ENCODE peak calls at places on chromosome 4, in eight cellular contexts. W is prostate gland, M is spleen, I is esophagus squamous epithelium, A is right lobe of liver, Y is endothelial cell of umbilical vein, P is tibial nerve, O is adrenal gland. F is an unnamed sample.

GRCh38 chr4:140497428-140497775 is 691 bp downstream of the MGAT4D start:
- DNase-seq in W (no peak), M (no peak), I (no peak), A (no peak), Y (no peak), P (no peak), O (no peak), F (no peak)

GRCh38 chr4:140641789-140642439 is 73.2 kb upstream of the UCP1 start:
- DNase-seq in W (peak; percentile 72), M (no peak), I (no peak), A (peak; percentile 85), Y (no peak), P (no peak), O (no peak), F (no peak)

GRCh38 chr4:56424697-56425514 is 10.5 kb downstream of the PPAT start:
- DNase-seq in W (peak; percentile 32), M (no peak), I (no peak), A (no peak), Y (peak; percentile 61), P (peak; percentile 74), O (peak; percentile 49), F (no peak)

GRCh38 chr4:164440196-164440595 is 313.7 kb upstream of the SMIM31 start:
- DNase-seq in W (no peak), M (no peak), I (no peak), A (no peak), Y (no peak), P (no peak), O (no peak), F (no peak)

GRCh38 chr4:54657194-54657555 is 582 bp upstream of the KIT start:
- DNase-seq in W (no peak), M (peak; percentile 74), I (no peak), A (no peak), Y (no peak), P (no peak), O (no peak), F (no peak)

GRCh38 chr4:181966084-181966483 is 277.1 kb upstream of the TENM3 start:
- DNase-seq in W (no peak), M (no peak), I (no peak), A (no peak), Y (no peak), P (no peak), O (no peak), F (no peak)

GRCh38 chr4:184007891-184008290 is 102.8 kb downstream of the STOX2 start:
- DNase-seq in W (no peak), M (no peak), I (no peak), A (no peak), Y (no peak), P (no peak), O (no peak), F (no peak)

GRCh38 chr4:26568446-26568994 is 15.4 kb upstream of the TBC1D19 start:
- DNase-seq in W (no peak), M (no peak), I (no peak), A (no peak), Y (peak; percentile 77), P (no peak), O (no peak), F (no peak)

GRCh38 chr4:6908397-6909112 is 1.1 kb upstream of the TBC1D14 start:
- DNase-seq in W (no peak), M (peak; percentile 82), I (no peak), A (peak; percentile 79), Y (peak; percentile 38), P (no peak), O (no peak), F (no peak)

GRCh38 chr4:134906404-134907023 is 704.9 kb upstream of the PABPC4L start:
- DNase-seq in W (no peak), M (no peak), I (no peak), A (no peak), Y (peak; percentile 40), P (no peak), O (no peak), F (no peak)

GRCh38 chr4:88104902-88105610 is 53.4 kb downstream of the ABCG2 start:
- DNase-seq in W (no peak), M (no peak), I (no peak), A (no peak), Y (peak; percentile 87), P (no peak), O (no peak), F (no peak)

GRCh38 chr4:19429684-19430083 is 822.0 kb upstream of the SLIT2 start:
- DNase-seq in W (no peak), M (no peak), I (no peak), A (no peak), Y (no peak), P (no peak), O (no peak), F (no peak)

GRCh38 chr4:95108883-95109421 is 351.2 kb downstream of the BMPR1B start:
- DNase-seq in W (no peak), M (no peak), I (no peak), A (no peak), Y (peak; percentile 23), P (no peak), O (no peak), F (no peak)

GRCh38 chr4:106019771-106020170 is 124.5 kb downstream of the NPNT start:
- DNase-seq in W (no peak), M (no peak), I (no peak), A (no peak), Y (no peak), P (no peak), O (no peak), F (no peak)

GRCh38 chr4:150152764-150153163 is 74.5 kb downstream of the DCLK2 start:
- DNase-seq in W (no peak), M (no peak), I (no peak), A (no peak), Y (peak; percentile 75), P (no peak), O (no peak), F (no peak)

GRCh38 chr4:188127157-188127874 is 11.9 kb upstream of the TRIML1 start:
- DNase-seq in W (no peak), M (no peak), I (no peak), A (no peak), Y (no peak), P (no peak), O (peak; percentile 39), F (no peak)

GRCh38 chr4:99462875-99463464 is 27.8 kb upstream of the ADH7 start:
- DNase-seq in W (peak; percentile 63), M (peak; percentile 69), I (no peak), A (peak; percentile 68), Y (peak; percentile 61), P (peak; percentile 53), O (peak; percentile 43), F (peak; percentile 42)

GRCh38 chr4:26558166-26558895 is 25.6 kb upstream of the TBC1D19 start:
- DNase-seq in W (no peak), M (no peak), I (no peak), A (no peak), Y (no peak), P (no peak), O (no peak), F (no peak)

GRCh38 chr4:38024203-38024504 is 64.0 kb downstream of the PTTG2 start:
- DNase-seq in W (no peak), M (no peak), I (no peak), A (no peak), Y (no peak), P (no peak), O (no peak), F (no peak)

GRCh38 chr4:107854326-107855030 is 29.7 kb downstream of the SGMS2 start:
- DNase-seq in W (no peak), M (no peak), I (no peak), A (no peak), Y (no peak), P (no peak), O (no peak), F (no peak)

GRCh38 chr4:163544407-163545038 is 50.0 kb downstream of the TMA16 start:
- DNase-seq in W (peak; percentile 25), M (peak; percentile 88), I (no peak), A (peak; percentile 53), Y (peak; percentile 66), P (peak; percentile 46), O (peak; percentile 37), F (peak; percentile 15)

GRCh38 chr4:80036949-80037348 is 36.1 kb downstream of the ANTXR2 start:
- DNase-seq in W (no peak), M (no peak), I (no peak), A (no peak), Y (peak; percentile 64), P (no peak), O (no peak), F (no peak)

DNA sequence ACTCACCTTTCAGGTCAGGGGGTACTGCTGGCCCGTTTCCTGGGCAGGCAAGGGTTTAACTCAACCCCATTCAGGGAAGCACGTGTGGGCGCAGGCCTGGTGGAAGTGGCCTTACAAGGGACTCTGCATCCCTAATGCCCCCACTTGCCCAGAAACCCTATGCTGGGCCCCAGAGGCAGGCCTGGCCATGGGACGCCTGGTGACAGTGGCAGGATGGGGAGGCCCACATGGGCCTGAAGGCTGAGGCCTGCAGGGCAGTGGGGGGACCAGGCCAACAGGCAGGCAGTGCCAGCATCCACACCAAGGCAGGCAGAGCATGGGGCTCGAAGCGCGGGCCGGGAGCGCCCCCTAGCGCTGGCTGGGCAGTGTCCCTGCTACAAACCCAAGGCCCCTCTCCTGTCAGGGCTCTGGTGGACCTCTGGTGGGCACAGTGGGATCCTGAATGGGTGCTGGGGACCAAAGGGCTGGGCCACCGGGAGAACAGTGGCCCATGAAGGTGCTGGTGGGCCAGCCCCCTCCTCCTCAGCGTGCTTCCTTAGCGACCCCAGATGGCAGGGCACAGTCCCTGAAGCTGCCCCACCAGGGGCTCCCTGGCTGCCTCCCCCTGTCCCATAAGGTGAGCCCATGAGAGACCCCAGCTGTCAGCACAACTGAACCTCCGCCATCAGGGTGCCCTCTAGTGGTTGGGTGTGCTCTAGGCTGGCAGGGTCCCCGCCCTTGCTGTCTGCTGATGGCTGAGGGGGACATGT is 16.8 kb downstream of the FGFR3 start:
- DNase-seq in W (peak; percentile 62), M (peak; percentile 89), I (no peak), A (peak; percentile 85), Y (peak; percentile 66), P (peak; percentile 10), O (peak; percentile 76), F (no peak)
- TF ChIP-seq POLR2A in W (no peak), M (no peak), I (no peak), A (no peak), Y (no peak), P (no peak), O (no peak), F (no peak)

GRCh38 chr4:173436866-173437265 is 38.0 kb upstream of the SCRG1 start:
- DNase-seq in W (no peak), M (no peak), I (no peak), A (no peak), Y (no peak), P (no peak), O (no peak), F (no peak)
- H3K9me3 ChIP-seq in W (no peaks in the 10 kb centered on the region), M (no peaks in the 10 kb centered on the region), I (no peaks in the 10 kb centered on the region), A (no peaks in the 10 kb centered on the region), Y (no peaks in the 10 kb centered on the region), P (no peaks in the 10 kb centered on the region), O (no peaks in the 10 kb centered on the region), F (no peaks in the 10 kb centered on the region)

GRCh38 chr4:102247041-102247440 is 98.2 kb downstream of the SLC39A8 start:
- DNase-seq in W (no peak), M (no peak), I (no peak), A (no peak), Y (no peak), P (no peak), O (no peak), F (no peak)
- TF ChIP-seq POLR2A in W (no peak), M (no peak), I (no peak), A (no peak), Y (no peak), P (no peak), O (no peak), F (no peak)

DNA sequence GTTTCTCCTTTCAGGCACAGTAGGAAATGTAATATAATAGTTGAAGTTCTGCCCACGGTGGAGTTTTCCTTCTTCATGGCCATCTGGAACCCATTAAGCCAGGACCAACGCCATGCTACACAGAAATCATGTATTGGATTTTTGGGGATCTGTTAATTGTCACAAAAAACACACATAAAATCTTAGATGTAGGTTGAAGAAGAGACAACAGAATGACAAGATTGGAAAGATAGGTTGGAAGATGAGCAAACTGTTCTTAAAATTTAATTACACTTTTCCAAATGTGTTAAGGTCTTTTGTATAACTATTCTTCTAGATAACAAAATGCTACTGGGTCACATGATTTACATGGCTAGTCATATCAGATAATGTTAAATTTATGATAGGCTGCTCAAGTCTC is 1029.9 kb downstream of the FSTL5 start:
- DNase-seq in W (no peak), M (no peak), I (no peak), A (no peak), Y (no peak), P (no peak), O (no peak), F (no peak)
- H3K9me3 ChIP-seq in W (no peaks in the 10 kb centered on the region), M (no peaks in the 10 kb centered on the region), I (no peaks in the 10 kb centered on the region), A (no peaks in the 10 kb centered on the region), Y (no peaks in the 10 kb centered on the region), P (no peaks in the 10 kb centered on the region), O (peaks cover 5% of the 10 kb centered on the region), F (no peaks in the 10 kb centered on the region)